ENCODE peak calls at places on chromosomes 2 and 18, in seven cellular contexts. One of them, this sample, is unnamed.

GRCh38 chr2:65550246-65550645 is 117.8 kb upstream of the SPRED2 start:
- DNase-seq in PC-9: no peak
- DNase-seq in fibroblast of lung: no peak
- DNase-seq in endothelial cell of umbilical vein: no peak
- DNase-seq in MM.1S: no peak
- DNase-seq in mammary epithelial cell: no peak
- DNase-seq in neural progenitor cell: peak
- DNase-seq in this sample: no peak

GRCh38 chr2:200471324-200471848 is 38.5 kb downstream of the KCTD18 start:
- DNase-seq in PC-9: no peak
- DNase-seq in fibroblast of lung: peak
- DNase-seq in endothelial cell of umbilical vein: peak
- DNase-seq in MM.1S: peak
- DNase-seq in mammary epithelial cell: peak
- DNase-seq in neural progenitor cell: peak
- DNase-seq in this sample: peak

GRCh38 chr2:38116762-38117161 is 40.8 kb upstream of the CYP1B1 start:
- DNase-seq in PC-9: peak
- DNase-seq in fibroblast of lung: peak
- DNase-seq in endothelial cell of umbilical vein: no peak
- DNase-seq in MM.1S: no peak
- DNase-seq in mammary epithelial cell: peak
- DNase-seq in neural progenitor cell: no peak
- DNase-seq in this sample: no peak

GRCh38 chr2:200810252-200810650 is 1.5 kb upstream of the BZW1 start:
- DNase-seq in PC-9: no peak
- DNase-seq in fibroblast of lung: peak
- DNase-seq in endothelial cell of umbilical vein: peak
- DNase-seq in MM.1S: no peak
- DNase-seq in mammary epithelial cell: peak
- DNase-seq in neural progenitor cell: no peak
- DNase-seq in this sample: peak

GRCh38 chr2:109083771-109084170 is 45.2 kb upstream of the SH3RF3 start:
- DNase-seq in PC-9: no peak
- DNase-seq in fibroblast of lung: no peak
- DNase-seq in endothelial cell of umbilical vein: no peak
- DNase-seq in MM.1S: no peak
- DNase-seq in mammary epithelial cell: no peak
- DNase-seq in neural progenitor cell: no peak
- DNase-seq in this sample: no peak

GRCh38 chr2:160493227-160494028 is at the start of gene RBMS1:
- DNase-seq in PC-9: peak
- DNase-seq in fibroblast of lung: peak
- DNase-seq in endothelial cell of umbilical vein: no peak
- DNase-seq in MM.1S: peak
- DNase-seq in mammary epithelial cell: peak
- DNase-seq in neural progenitor cell: peak
- DNase-seq in this sample: peak

GRCh38 chr2:101380376-101380775 is 6.9 kb downstream of the CREG2 start:
- DNase-seq in PC-9: no peak
- DNase-seq in fibroblast of lung: peak
- DNase-seq in endothelial cell of umbilical vein: peak
- DNase-seq in MM.1S: no peak
- DNase-seq in mammary epithelial cell: peak
- DNase-seq in neural progenitor cell: no peak
- DNase-seq in this sample: peak

GRCh38 chr2:120793682-120794403 is 58.2 kb downstream of the GLI2 start:
- DNase-seq in PC-9: peak
- DNase-seq in fibroblast of lung: peak
- DNase-seq in endothelial cell of umbilical vein: no peak
- DNase-seq in MM.1S: no peak
- DNase-seq in mammary epithelial cell: no peak
- DNase-seq in neural progenitor cell: no peak
- DNase-seq in this sample: peak

GRCh38 chr2:219769044-219770030 is 141.9 kb downstream of the SLC4A3 start:
- DNase-seq in PC-9: no peak
- DNase-seq in fibroblast of lung: peak
- DNase-seq in endothelial cell of umbilical vein: no peak
- DNase-seq in MM.1S: no peak
- DNase-seq in mammary epithelial cell: peak
- DNase-seq in neural progenitor cell: no peak
- DNase-seq in this sample: no peak

GRCh38 chr18:13989209-13989608 is 73.9 kb upstream of the MC2R start:
- DNase-seq in PC-9: no peak
- DNase-seq in fibroblast of lung: no peak
- DNase-seq in endothelial cell of umbilical vein: no peak
- DNase-seq in MM.1S: no peak
- DNase-seq in mammary epithelial cell: no peak
- DNase-seq in neural progenitor cell: no peak
- DNase-seq in this sample: no peak

GRCh38 chr2:10547011-10547410 is 98.9 kb upstream of the ODC1 start:
- DNase-seq in PC-9: peak
- DNase-seq in fibroblast of lung: no peak
- DNase-seq in endothelial cell of umbilical vein: no peak
- DNase-seq in MM.1S: no peak
- DNase-seq in mammary epithelial cell: peak
- DNase-seq in neural progenitor cell: no peak
- DNase-seq in this sample: peak

GRCh38 chr18:28013064-28013463 is 163.9 kb downstream of the CDH2 start:
- DNase-seq in PC-9: no peak
- DNase-seq in fibroblast of lung: peak
- DNase-seq in endothelial cell of umbilical vein: peak
- DNase-seq in MM.1S: no peak
- DNase-seq in mammary epithelial cell: no peak
- DNase-seq in neural progenitor cell: no peak
- DNase-seq in this sample: no peak

GRCh38 chr2:64645014-64645418 is 8.7 kb downstream of the SERTAD2 start:
- DNase-seq in PC-9: peak
- DNase-seq in fibroblast of lung: peak
- DNase-seq in endothelial cell of umbilical vein: peak
- DNase-seq in MM.1S: peak
- DNase-seq in mammary epithelial cell: peak
- DNase-seq in neural progenitor cell: peak
- DNase-seq in this sample: peak

GRCh38 chr2:112811841-112812306 is 24.7 kb downstream of the IL1B start:
- DNase-seq in PC-9: no peak
- DNase-seq in fibroblast of lung: peak
- DNase-seq in endothelial cell of umbilical vein: peak
- DNase-seq in MM.1S: no peak
- DNase-seq in mammary epithelial cell: peak
- DNase-seq in neural progenitor cell: no peak
- DNase-seq in this sample: peak

GRCh38 chr18:57781128-57781463 is 22.0 kb downstream of the ATP8B1 start:
- DNase-seq in PC-9: no peak
- DNase-seq in fibroblast of lung: no peak
- DNase-seq in endothelial cell of umbilical vein: no peak
- DNase-seq in MM.1S: no peak
- DNase-seq in mammary epithelial cell: no peak
- DNase-seq in neural progenitor cell: no peak
- DNase-seq in this sample: no peak

GRCh38 chr2:20221169-20221938 is 3.6 kb downstream of the SDC1 start:
- DNase-seq in PC-9: no peak
- DNase-seq in fibroblast of lung: peak
- DNase-seq in endothelial cell of umbilical vein: no peak
- DNase-seq in MM.1S: peak
- DNase-seq in mammary epithelial cell: peak
- DNase-seq in neural progenitor cell: no peak
- DNase-seq in this sample: peak

DNA sequence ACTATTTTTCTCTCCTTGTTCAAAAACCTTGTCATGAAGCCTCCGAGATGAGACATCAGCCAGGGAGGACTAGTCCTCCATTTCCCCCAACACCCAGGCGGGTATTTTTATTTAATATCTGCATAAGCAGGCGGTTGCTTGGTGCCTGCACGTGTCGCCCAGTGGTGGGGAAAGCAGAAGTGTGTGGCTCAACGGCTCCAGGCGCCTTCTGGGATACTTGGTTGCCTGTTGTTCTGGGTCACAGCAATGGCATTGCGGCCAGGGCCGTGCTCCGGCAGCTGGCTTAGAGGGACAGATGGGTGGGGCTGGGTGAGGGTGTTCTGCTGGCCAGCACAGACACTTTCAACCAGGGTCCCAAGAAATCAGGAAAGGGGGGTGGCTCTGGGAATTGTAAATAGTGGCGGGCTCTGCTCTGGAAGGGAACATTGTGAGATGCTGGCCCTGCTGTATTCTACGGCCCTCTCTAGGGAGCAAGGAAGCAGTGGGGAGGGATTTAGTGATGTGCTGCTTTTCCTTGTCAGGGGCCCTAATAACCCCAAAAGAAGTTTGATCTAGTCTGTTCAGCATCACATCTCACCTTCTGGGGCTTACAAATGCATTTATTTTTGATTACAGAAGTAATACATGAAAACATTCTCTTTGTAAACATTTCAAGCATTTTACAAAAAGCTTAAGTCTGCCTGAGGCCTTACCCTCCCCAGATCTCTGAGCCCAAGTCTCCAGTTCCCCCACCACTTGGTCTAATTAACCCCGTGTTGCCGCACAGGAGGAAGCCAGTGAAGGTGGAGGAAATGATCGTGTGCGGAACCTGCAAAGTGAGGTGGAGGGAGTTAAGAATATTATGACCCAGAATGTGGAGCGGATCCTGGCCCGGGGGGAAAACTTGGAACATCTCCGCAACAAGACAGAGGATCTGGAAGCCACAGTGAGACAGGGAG is 1.1 kb downstream of the VAMP8 start:
- DNase-seq in PC-9: peak
- DNase-seq in fibroblast of lung: no peak
- DNase-seq in endothelial cell of umbilical vein: no peak
- DNase-seq in MM.1S: no peak
- DNase-seq in mammary epithelial cell: no peak
- DNase-seq in neural progenitor cell: no peak
- DNase-seq in this sample: peak
- H3K4me3 ChIP-seq in PC-9: peak
- H3K4me3 ChIP-seq in fibroblast of lung: peak
- H3K4me3 ChIP-seq in endothelial cell of umbilical vein: peak
- H3K4me3 ChIP-seq in MM.1S: peak
- H3K4me3 ChIP-seq in mammary epithelial cell: peak
- H3K4me3 ChIP-seq in neural progenitor cell: no peak
- H3K4me3 ChIP-seq in this sample: no peak

DNA sequence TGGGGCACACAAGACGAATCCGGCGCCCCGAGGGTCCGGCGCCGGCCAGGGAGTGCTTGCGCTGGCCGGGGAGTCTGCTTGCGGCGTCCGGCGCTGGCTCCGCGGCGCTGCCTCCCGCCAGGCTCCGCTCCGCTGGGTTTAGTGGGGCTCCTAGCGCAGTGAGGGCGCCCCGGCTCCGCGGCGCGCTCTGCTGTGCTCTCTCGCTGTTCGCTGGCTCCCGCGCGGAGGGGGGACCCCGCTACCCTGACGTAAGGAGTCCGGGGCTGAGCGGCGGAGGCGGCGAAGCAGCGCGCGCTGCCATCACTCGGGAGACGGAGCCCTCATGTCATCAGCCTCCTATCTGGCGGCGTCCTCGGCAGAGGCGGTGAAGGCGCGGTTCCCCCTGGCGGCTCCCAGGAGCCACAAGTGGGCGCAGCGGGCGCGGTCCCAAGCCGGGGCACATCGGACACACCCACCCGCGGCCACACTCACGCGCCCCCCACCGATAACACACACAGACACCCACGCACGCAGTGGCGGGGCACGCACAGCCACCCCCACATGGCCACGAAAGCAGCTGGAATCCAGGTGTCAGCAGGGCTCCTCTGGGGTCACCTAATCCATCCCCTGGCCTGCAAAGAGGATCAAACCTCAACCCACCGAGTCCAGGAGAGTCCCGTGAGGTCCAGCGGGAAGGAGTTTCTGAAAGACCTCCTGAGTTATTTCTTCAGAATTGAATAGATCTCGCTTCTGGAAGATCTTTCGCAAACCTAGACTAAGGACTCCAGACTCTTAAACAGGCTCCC is at the start of gene C1QL2:
- DNase-seq in PC-9: no peak
- DNase-seq in fibroblast of lung: no peak
- DNase-seq in endothelial cell of umbilical vein: no peak
- DNase-seq in MM.1S: no peak
- DNase-seq in mammary epithelial cell: peak
- DNase-seq in neural progenitor cell: peak
- DNase-seq in this sample: no peak
- TF ChIP-seq CTCF in PC-9: no peak
- TF ChIP-seq CTCF in fibroblast of lung: no peak
- TF ChIP-seq CTCF in endothelial cell of umbilical vein: no peak
- TF ChIP-seq CTCF in MM.1S: no peak
- TF ChIP-seq CTCF in mammary epithelial cell: peak
- TF ChIP-seq CTCF in neural progenitor cell: peak
- TF ChIP-seq CTCF in this sample: no peak

GRCh38 chr18:76756491-76757288 is 65.7 kb upstream of the ZNF236 start:
- DNase-seq in PC-9: no peak
- DNase-seq in fibroblast of lung: peak
- DNase-seq in endothelial cell of umbilical vein: no peak
- DNase-seq in MM.1S: no peak
- DNase-seq in mammary epithelial cell: no peak
- DNase-seq in neural progenitor cell: no peak
- DNase-seq in this sample: peak

GRCh38 chr18:76757925-76758324 is 64.4 kb upstream of the ZNF236 start:
- DNase-seq in PC-9: no peak
- DNase-seq in fibroblast of lung: no peak
- DNase-seq in endothelial cell of umbilical vein: no peak
- DNase-seq in MM.1S: no peak
- DNase-seq in mammary epithelial cell: no peak
- DNase-seq in neural progenitor cell: no peak
- DNase-seq in this sample: no peak

GRCh38 chr18:76754381-76754780 is 68.0 kb upstream of the ZNF236 start:
- DNase-seq in PC-9: no peak
- DNase-seq in fibroblast of lung: peak
- DNase-seq in endothelial cell of umbilical vein: no peak
- DNase-seq in MM.1S: no peak
- DNase-seq in mammary epithelial cell: no peak
- DNase-seq in neural progenitor cell: no peak
- DNase-seq in this sample: no peak

GRCh38 chr18:76757343-76757742 is 65.0 kb upstream of the ZNF236 start:
- DNase-seq in PC-9: no peak
- DNase-seq in fibroblast of lung: peak
- DNase-seq in endothelial cell of umbilical vein: no peak
- DNase-seq in MM.1S: no peak
- DNase-seq in mammary epithelial cell: no peak
- DNase-seq in neural progenitor cell: no peak
- DNase-seq in this sample: no peak

DNA sequence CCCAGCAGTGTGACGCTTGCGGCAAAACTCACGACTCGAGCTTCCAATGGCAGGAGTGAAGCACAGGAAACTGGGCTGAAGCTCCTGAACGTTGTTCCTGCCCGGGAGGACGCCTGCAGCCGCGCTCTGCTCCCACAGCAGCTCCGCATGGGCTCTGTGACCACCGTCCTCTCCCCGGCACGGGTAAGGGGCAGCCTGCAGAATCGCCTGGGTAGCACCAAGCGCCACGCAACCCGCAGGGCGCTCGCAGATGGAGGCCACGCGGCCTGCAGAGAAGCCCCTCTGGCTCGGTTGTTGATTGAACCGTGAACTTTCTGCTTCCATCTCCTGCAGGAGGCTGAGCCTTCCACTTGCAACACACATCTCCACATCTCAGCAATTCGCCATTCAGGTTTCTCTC is 63.3 kb upstream of the ZNF236 start:
- DNase-seq in PC-9: no peak
- DNase-seq in fibroblast of lung: no peak
- DNase-seq in endothelial cell of umbilical vein: no peak
- DNase-seq in MM.1S: no peak
- DNase-seq in mammary epithelial cell: no peak
- DNase-seq in neural progenitor cell: no peak
- DNase-seq in this sample: no peak
- H3K4me2 ChIP-seq in PC-9: no peak
- H3K4me2 ChIP-seq in fibroblast of lung: no peak
- H3K4me2 ChIP-seq in endothelial cell of umbilical vein: no peak
- H3K4me2 ChIP-seq in MM.1S: no peak
- H3K4me2 ChIP-seq in mammary epithelial cell: no peak
- H3K4me2 ChIP-seq in neural progenitor cell: no peak
- H3K4me2 ChIP-seq in this sample: no peak

GRCh38 chr2:197211881-197212342 is 98.7 kb downstream of the ANKRD44 start:
- DNase-seq in PC-9: no peak
- DNase-seq in fibroblast of lung: no peak
- DNase-seq in endothelial cell of umbilical vein: no peak
- DNase-seq in MM.1S: no peak
- DNase-seq in mammary epithelial cell: no peak
- DNase-seq in neural progenitor cell: no peak
- DNase-seq in this sample: no peak
- H3K4me3 ChIP-seq in PC-9: no peak
- H3K4me3 ChIP-seq in fibroblast of lung: no peak
- H3K4me3 ChIP-seq in endothelial cell of umbilical vein: no peak
- H3K4me3 ChIP-seq in MM.1S: no peak
- H3K4me3 ChIP-seq in mammary epithelial cell: no peak
- H3K4me3 ChIP-seq in neural progenitor cell: no peak
- H3K4me3 ChIP-seq in this sample: no peak